ENCODE peak calls at places on chromosomes 16 and 17, in eight cellular contexts. V is T-helper 9 cell, B is NCI-H1436 treated with DMSO at 0.1 percent for 48 hours, G is Caki2, O is PC-9, E is cardiac fibroblast, C is NCI-H1417, N is skeletal muscle cell. X is an unnamed sample.

GRCh38 chr16:53913082-53913870 is 209.3 kb downstream of the FTO start:
- DNase-seq in O (no peak), N (peak), C (no peak), G (peak), V (no peak), B (no peak), E (peak), X (no peak)

GRCh38 chr16:2611499-2611862 is 70.8 kb upstream of the KCTD5 start:
- DNase-seq in G (no peak), O (no peak), B (no peak), E (no peak), V (no peak), N (no peak), C (no peak), X (no peak)

GRCh38 chr17:42120161-42121065 is 754 bp downstream of the KAT2A start:
- DNase-seq in G (no peak), B (no peak), V (no peak), N (no peak), O (no peak), C (no peak), E (no peak), X (no peak)

GRCh38 chr17:71970312-71970711 is 150.5 kb upstream of the SOX9 start:
- DNase-seq in G (peak), B (no peak), N (peak), E (peak), V (no peak), O (peak), C (no peak), X (no peak)

GRCh38 chr16:2497116-2497630 is 16.6 kb upstream of the ATP6V0C start:
- DNase-seq in E (peak), G (no peak), B (no peak), N (no peak), V (no peak), O (peak), C (no peak), X (no peak)

GRCh38 chr16:54077412-54077821 is 209.2 kb downstream of the IRX3 start:
- DNase-seq in C (no peak), V (no peak), O (peak), B (no peak), G (peak), E (peak), N (peak), X (peak)

GRCh38 chr17:74380086-74380958 is 13.0 kb downstream of the GPR142 start:
- DNase-seq in G (peak), V (no peak), B (no peak), E (no peak), C (peak), N (no peak), O (peak), X (no peak)

GRCh38 chr16:70761656-70762055 is 39.3 kb downstream of the VAC14 start:
- DNase-seq in N (no peak), G (no peak), V (no peak), B (no peak), E (no peak), C (no peak), O (no peak), X (no peak)

GRCh38 chr17:36921131-36921851 is 16.0 kb upstream of the LHX1 start:
- DNase-seq in N (peak), G (peak), V (no peak), O (peak), E (peak), B (no peak), C (no peak), X (peak)

GRCh38 chr16:1323296-1324239 is 9.9 kb upstream of the BAIAP3 start:
- DNase-seq in B (no peak), O (no peak), C (no peak), N (no peak), G (no peak), V (no peak), E (no peak), X (no peak)

GRCh38 chr17:1143573-1143972 is 36.2 kb downstream of the ABR start:
- DNase-seq in E (no peak), C (peak), B (no peak), O (no peak), N (no peak), V (no peak), G (no peak), X (no peak)

GRCh38 chr16:78483124-78483992 is 383.9 kb downstream of the WWOX start:
- DNase-seq in G (no peak), V (no peak), B (no peak), O (no peak), C (no peak), N (no peak), E (no peak), X (no peak)

GRCh38 chr16:76653390-76654026 is 376.3 kb downstream of the CNTNAP4 start:
- DNase-seq in N (peak), B (no peak), V (no peak), C (peak), E (peak), O (peak), G (peak), X (peak)

GRCh38 chr16:84592718-84593117 is 25.2 kb downstream of the COTL1 start:
- DNase-seq in B (no peak), E (no peak), G (no peak), O (no peak), C (no peak), N (no peak), V (no peak), X (no peak)

GRCh38 chr16:15618392-15618791 is 24.6 kb downstream of the MARF1 start:
- DNase-seq in O (peak), E (peak), G (no peak), N (no peak), B (no peak), C (no peak), V (no peak), X (peak)

GRCh38 chr17:77106874-77107358 is 33.9 kb upstream of the SEC14L1 start:
- DNase-seq in N (no peak), B (peak), O (no peak), G (no peak), C (peak), E (no peak), V (no peak), X (no peak)

GRCh38 chr17:66302761-66303626 is 581 bp downstream of the PRKCA start:
- DNase-seq in V (peak), N (no peak), C (peak), G (peak), O (peak), B (no peak), E (peak), X (peak)

GRCh38 chr16:70396209-70396904 is 42.5 kb downstream of the ST3GAL2 start:
- DNase-seq in V (no peak), E (peak), G (peak), C (no peak), B (no peak), N (no peak), O (no peak), X (no peak)

GRCh38 chr16:4505356-4506153 is 29.4 kb downstream of the HMOX2 start:
- DNase-seq in C (no peak), O (no peak), V (peak), G (no peak), E (no peak), B (no peak), N (no peak), X (no peak)

GRCh38 chr16:70777973-70778406 is 23.0 kb downstream of the VAC14 start:
- DNase-seq in E (peak), B (no peak), O (no peak), C (no peak), V (no peak), G (no peak), N (peak), X (no peak)

GRCh38 chr17:33322063-33322462 is 29.0 kb upstream of the ASIC2 start:
- DNase-seq in V (no peak), O (no peak), E (no peak), G (no peak), C (no peak), B (no peak), N (no peak), X (no peak)

GRCh38 chr16:53053967-53054669 is 673 bp upstream of the CHD9 start:
- DNase-seq in C (no peak), E (peak), O (no peak), G (no peak), B (no peak), N (no peak), V (no peak), X (peak)

GRCh38 chr16:13856398-13856797 is 63.6 kb upstream of the ERCC4 start:
- DNase-seq in G (no peak), E (no peak), V (no peak), N (no peak), C (no peak), O (no peak), B (no peak), X (no peak)

GRCh38 chr16:87895641-87896141 is 26.4 kb upstream of the SLC7A5 start:
- DNase-seq in E (peak), O (no peak), V (peak), B (no peak), G (no peak), N (peak), C (no peak), X (no peak)

GRCh38 chr16:86680661-86681439 is 102.5 kb downstream of the FOXL1 start:
- DNase-seq in C (no peak), B (no peak), O (no peak), V (no peak), N (no peak), G (no peak), E (peak), X (no peak)

GRCh38 chr17:64385187-64386083 is 5.2 kb downstream of the PECAM1 start:
- DNase-seq in E (peak), V (no peak), C (no peak), B (no peak), G (peak), N (peak), O (peak), X (peak)

GRCh38 chr17:67602974-67603373 is 114.8 kb upstream of the NOL11 start:
- DNase-seq in C (peak), O (peak), B (peak), N (peak), V (peak), G (peak), E (peak), X (peak)

GRCh38 chr16:88804552-88805339 is 1.2 kb downstream of the CDT1 start:
- DNase-seq in V (no peak), C (no peak), E (no peak), O (peak), N (no peak), B (no peak), G (no peak), X (no peak)

GRCh38 chr16:89090669-89091426 is 2.8 kb upstream of the ACSF3 start:
- DNase-seq in V (no peak), O (no peak), C (no peak), N (no peak), E (no peak), B (no peak), G (no peak), X (no peak)

GRCh38 chr16:80968386-80969113 is 38.1 kb downstream of the CMC2 start:
- DNase-seq in E (peak), G (peak), C (no peak), V (no peak), B (no peak), O (no peak), N (no peak), X (peak)

GRCh38 chr17:45346255-45347015 is 29.6 kb upstream of the MAP3K14 start:
- DNase-seq in C (no peak), G (no peak), N (peak), B (no peak), O (no peak), E (no peak), V (no peak), X (no peak)

GRCh38 chr17:75634754-75635609 is 1.7 kb downstream of the SMIM5 start:
- DNase-seq in N (no peak), C (no peak), G (no peak), V (no peak), E (no peak), B (no peak), O (no peak), X (no peak)

GRCh38 chr17:17190188-17190587 is 15.9 kb downstream of the PLD6 start:
- DNase-seq in C (no peak), N (no peak), V (no peak), B (no peak), E (no peak), G (no peak), O (no peak), X (no peak)

GRCh38 chr17:76492989-76493501 is 8.2 kb downstream of the RHBDF2 start:
- DNase-seq in E (peak), V (no peak), C (no peak), B (no peak), G (no peak), N (peak), O (peak), X (no peak)

GRCh38 chr17:56142325-56142724 is 10.9 kb upstream of the ANKFN1 start:
- DNase-seq in N (peak), G (no peak), C (no peak), B (no peak), E (peak), O (no peak), V (no peak), X (no peak)

GRCh38 chr17:64118452-64118979 is 11.4 kb downstream of the ERN1 start:
- DNase-seq in V (no peak), E (peak), B (no peak), C (peak), G (no peak), N (no peak), O (no peak), X (no peak)

X was measured in ACHN.